ENCODE peak calls at places on chromosomes 5 and 9, in ten cellular contexts. R is lower lobe of right lung, L is cardiac fibroblast, E is fibroblast of mammary gland, D is OCI-LY7, W is WTC11, A is MM.1S, M is ascending aorta, H is ovary, O is osteoblast. J is an unnamed sample.
A peak's percentile ranks its signal among the peaks of the same experiment; 100 is the strongest.

GRCh38 chr5:95780597-95780996 is 41.9 kb downstream of the GLRX start:
- DNase-seq in R (no peak), L (no peak), E (peak; percentile 21), D (no peak), W (no peak), A (no peak), M (no peak), H (no peak), O (no peak), J (no peak)

GRCh38 chr5:31113101-31113500 is 80.4 kb upstream of the CDH6 start:
- DNase-seq in R (no peak), L (peak; percentile 44), E (peak; percentile 17), D (no peak), W (no peak), A (no peak), M (no peak), H (no peak), O (no peak), J (no peak)

GRCh38 chr9:20290287-20290686 is 332.0 kb downstream of the MLLT3 start:
- DNase-seq in R (no peak), L (no peak), E (no peak), D (no peak), W (no peak), A (no peak), M (no peak), H (no peak), O (no peak), J (no peak)

GRCh38 chr9:137953683-137954438 is 76.3 kb downstream of the CACNA1B start:
- DNase-seq in R (no peak), L (no peak), E (no peak), D (no peak), W (no peak), A (no peak), M (no peak), H (no peak), O (peak; percentile 14), J (peak; percentile 17)

GRCh38 chr5:122078116-122078865 is at the start of gene LOX:
- DNase-seq in R (peak; percentile 65), L (peak; percentile 96), E (peak; percentile 93), D (no peak), W (peak; percentile 48), A (no peak), M (peak; percentile 70), H (peak; percentile 74), O (peak; percentile 93), J (peak; percentile 26)

GRCh38 chr5:42768106-42768504 is 11.5 kb downstream of the CCDC152 start:
- DNase-seq in R (no peak), L (no peak), E (no peak), D (no peak), W (no peak), A (no peak), M (no peak), H (no peak), O (no peak), J (no peak)

GRCh38 chr9:93669116-93669957 is 93.0 kb downstream of the PHF2 start:
- DNase-seq in R (peak; percentile 37), L (no peak), E (no peak), D (no peak), W (peak; percentile 6), A (no peak), M (peak; percentile 7), H (peak; percentile 8), O (peak; percentile 96), J (no peak)

GRCh38 chr5:114686345-114686744 is 324.5 kb downstream of the KCNN2 start:
- DNase-seq in R (no peak), L (no peak), E (no peak), D (no peak), W (no peak), A (no peak), M (no peak), H (no peak), O (no peak), J (no peak)

GRCh38 chr9:82423700-82424099 is 435.1 kb downstream of the SPATA31D1 start:
- DNase-seq in R (no peak), L (no peak), E (no peak), D (no peak), W (no peak), A (no peak), M (no peak), H (no peak), O (no peak), J (no peak)

GRCh38 chr5:175124821-175125220 is 319.2 kb downstream of the DRD1 start:
- DNase-seq in R (no peak), L (no peak), E (no peak), D (no peak), W (no peak), A (no peak), M (no peak), H (no peak), O (no peak), J (no peak)

GRCh38 chr5:5683174-5683573 is 260.7 kb downstream of the ICE1 start:
- DNase-seq in R (no peak), L (no peak), E (no peak), D (no peak), W (no peak), A (no peak), M (no peak), H (no peak), O (no peak), J (no peak)

GRCh38 chr9:35162605-35163315 is 951 bp downstream of the UNC13B start:
- DNase-seq in R (no peak), L (peak; percentile 13), E (peak; percentile 38), D (peak; percentile 11), W (no peak), A (peak; percentile 38), M (no peak), H (no peak), O (no peak), J (no peak)

DNA sequence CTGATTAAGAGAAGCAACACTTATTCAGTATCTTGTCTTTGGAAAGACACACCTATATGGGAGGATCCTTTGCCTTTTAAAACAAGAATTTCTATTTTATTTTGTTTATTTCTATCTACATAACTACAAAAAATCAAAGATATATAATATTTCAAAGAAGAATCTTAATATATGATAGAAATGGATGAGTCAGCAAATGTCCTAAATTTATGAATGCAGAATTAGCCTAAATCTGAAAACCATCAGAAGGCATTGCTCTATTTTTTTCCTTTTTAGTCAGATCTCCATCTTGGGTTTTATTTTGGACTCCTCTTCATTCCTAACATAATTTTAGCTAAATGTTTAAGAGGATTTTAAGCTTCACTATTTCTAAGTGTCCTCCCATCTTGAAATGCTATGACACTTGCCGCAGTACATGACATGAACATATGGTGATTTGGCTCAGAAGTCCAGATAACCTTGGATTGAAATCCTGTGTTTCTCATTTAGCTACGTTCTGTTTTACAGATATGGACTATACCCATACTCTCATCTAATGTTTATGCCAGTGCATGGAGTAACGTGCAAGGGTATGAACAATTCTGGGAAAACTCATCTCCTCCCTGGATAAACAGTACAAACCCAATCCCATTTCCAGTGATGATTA is 1322.8 kb upstream of the DMAC1 start:
- DNase-seq in R (no peak), L (no peak), E (no peak), D (no peak), W (no peak), A (no peak), M (no peak), H (no peak), O (no peak), J (no peak)
- TF ChIP-seq CTCF in R (no peak), L (no peak), E (no peak), D (no peak), W (no peak), A (no peak), M (no peak), H (no peak), O (no peak), J (no peak)

DNA sequence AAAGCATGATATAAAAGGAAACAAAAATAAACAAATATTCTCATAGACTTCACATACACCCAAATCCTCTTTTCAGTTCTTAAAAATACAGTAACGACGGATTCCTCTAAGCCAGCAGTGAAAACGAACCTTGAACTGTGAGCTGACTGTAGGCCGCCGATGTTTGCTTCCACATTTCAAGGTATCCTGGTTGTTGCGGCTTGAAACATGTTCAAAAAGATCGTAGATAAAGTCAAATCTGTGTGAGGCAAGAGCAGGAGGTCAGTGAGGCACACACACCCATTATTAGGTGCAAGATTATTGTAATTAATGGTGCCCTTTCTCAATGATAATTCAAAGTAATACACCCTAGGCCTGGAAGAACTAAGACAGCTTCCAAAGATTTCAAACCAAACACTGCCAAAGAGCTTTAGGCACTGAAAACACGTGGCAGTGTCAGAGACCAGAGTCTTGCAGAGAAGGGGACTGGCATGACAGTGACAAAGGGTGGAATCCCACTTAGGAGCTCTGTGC is 141.2 kb upstream of the RETREG1 start:
- DNase-seq in R (no peak), L (no peak), E (no peak), D (no peak), W (no peak), A (no peak), M (no peak), H (no peak), O (no peak), J (no peak)
- TF ChIP-seq CTCF in R (no peak), L (no peak), E (no peak), D (no peak), W (no peak), A (no peak), M (no peak), H (no peak), O (no peak), J (no peak)

GRCh38 chr9:126347093-126347492 is 20.5 kb downstream of the MVB12B start:
- DNase-seq in R (peak; percentile 60), L (no peak), E (no peak), D (no peak), W (no peak), A (no peak), M (no peak), H (no peak), O (no peak), J (peak; percentile 7)

GRCh38 chr9:126347911-126348760 is 21.5 kb downstream of the MVB12B start:
- DNase-seq in R (peak; percentile 84), L (no peak), E (no peak), D (peak; percentile 8), W (no peak), A (no peak), M (no peak), H (no peak), O (no peak), J (no peak)

GRCh38 chr9:126343271-126343700 is 16.7 kb downstream of the MVB12B start:
- DNase-seq in R (no peak), L (no peak), E (no peak), D (no peak), W (no peak), A (no peak), M (no peak), H (no peak), O (peak; percentile 62), J (no peak)

GRCh38 chr9:126346031-126346430 is 19.4 kb downstream of the MVB12B start:
- DNase-seq in R (no peak), L (no peak), E (no peak), D (no peak), W (no peak), A (no peak), M (no peak), H (no peak), O (no peak), J (no peak)

GRCh38 chr9:126348911-126349550 is 22.4 kb downstream of the MVB12B start:
- DNase-seq in R (no peak), L (no peak), E (no peak), D (no peak), W (no peak), A (no peak), M (no peak), H (no peak), O (no peak), J (no peak)
- TF ChIP-seq CTCF in R (no peak), L (no peak), E (no peak), D (no peak), W (no peak), A (no peak), M (no peak), H (no peak), O (no peak), J (no peak)

GRCh38 chr5:127875235-127876021 is 172.2 kb downstream of the CCDC192 start:
- DNase-seq in R (no peak), L (peak; percentile 78), E (peak; percentile 68), D (peak; percentile 60), W (peak; percentile 37), A (peak; percentile 90), M (no peak), H (no peak), O (peak; percentile 74), J (peak; percentile 35)
- TF ChIP-seq CTCF in R (peak; percentile 41), L (peak; percentile 19), E (peak; percentile 19), D (peak; percentile 68), W (no peak), A (peak; percentile 58), M (no peak), H (no peak), O (peak; percentile 27), J (peak; percentile 53)

J was measured in GM13976.